ENCODE peak calls at places on chromosomes 5 and 9, in five cellular contexts. O is esophagus squamous epithelium, X is HCT116, E is transverse colon, G is HepG2. Q is an unnamed sample.

GRCh38 chr9:128258326-128258725 is 17.5 kb downstream of the GOLGA2 start:
- DNase-seq in O (no peak), X (no peak), E (no peak), G (no peak), Q (no peak)

GRCh38 chr5:61933787-61934626 is 372.0 kb upstream of the KIF2A start:
- DNase-seq in O (no peak), X (peak; percentile 34), E (peak; percentile 58), G (peak; percentile 44), Q (peak; percentile 47)

GRCh38 chr5:122444411-122444810 is 132.4 kb downstream of the SNCAIP start:
- DNase-seq in O (no peak), X (no peak), E (no peak), G (no peak), Q (no peak)

GRCh38 chr9:92324451-92324850 is 699 bp downstream of the NOL8 start:
- DNase-seq in O (no peak), X (no peak), E (no peak), G (no peak), Q (no peak)

GRCh38 chr5:68251386-68251785 is 35.8 kb downstream of the PIK3R1 start:
- DNase-seq in O (no peak), X (no peak), E (no peak), G (no peak), Q (no peak)

GRCh38 chr9:92480332-92480771 is 2.0 kb downstream of the ASPN start:
- DNase-seq in O (no peak), X (no peak), E (no peak), G (no peak), Q (no peak)

GRCh38 chr5:149406203-149406978 is 27.3 kb upstream of the IL17B start:
- DNase-seq in O (no peak), X (no peak), E (peak; percentile 70), G (no peak), Q (peak; percentile 94)

GRCh38 chr9:77960356-77961153 is 71.1 kb downstream of the GNAQ start:
- DNase-seq in O (no peak), X (no peak), E (no peak), G (no peak), Q (no peak)

GRCh38 chr9:749712-750111 is 91.8 kb upstream of the DMRT1 start:
- DNase-seq in O (no peak), X (no peak), E (peak; percentile 45), G (no peak), Q (no peak)

GRCh38 chr9:16028516-16028915 is 475.7 kb downstream of the CCDC171 start:
- DNase-seq in O (no peak), X (no peak), E (no peak), G (no peak), Q (no peak)

GRCh38 chr5:51816427-51816826 is 433.2 kb downstream of the ISL1 start:
- DNase-seq in O (no peak), X (no peak), E (no peak), G (no peak), Q (no peak)

GRCh38 chr9:136588663-136589464 is 43.0 kb upstream of the NOTCH1 start:
- DNase-seq in O (no peak), X (no peak), E (no peak), G (no peak), Q (no peak)

GRCh38 chr5:14097998-14098471 is 45.1 kb upstream of the TRIO start:
- DNase-seq in O (no peak), X (no peak), E (no peak), G (no peak), Q (no peak)

GRCh38 chr5:66769839-66770617 is 173.8 kb downstream of the MAST4 start:
- DNase-seq in O (no peak), X (no peak), E (peak; percentile 8), G (peak; percentile 5), Q (no peak)

GRCh38 chr9:113808391-113809191 is 67.5 kb upstream of the ZNF618 start:
- DNase-seq in O (no peak), X (peak; percentile 26), E (no peak), G (no peak), Q (peak; percentile 50)

GRCh38 chr9:93205045-93205768 is 21.3 kb downstream of the WNK2 start:
- DNase-seq in O (no peak), X (no peak), E (no peak), G (peak; percentile 48), Q (peak; percentile 67)

GRCh38 chr9:114452219-114453169 is 52.8 kb downstream of the WHRN start:
- DNase-seq in O (no peak), X (no peak), E (peak; percentile 66), G (no peak), Q (no peak)

GRCh38 chr9:366620-367019 is 152.0 kb downstream of the DOCK8 start:
- DNase-seq in O (no peak), X (no peak), E (no peak), G (no peak), Q (no peak)

GRCh38 chr5:66239034-66239433 is 94.9 kb downstream of the SREK1 start:
- DNase-seq in O (no peak), X (peak; percentile 19), E (no peak), G (no peak), Q (no peak)

GRCh38 chr5:131461742-131462141 is 173.3 kb downstream of the RAPGEF6 start:
- DNase-seq in O (no peak), X (no peak), E (no peak), G (no peak), Q (no peak)

GRCh38 chr5:160693831-160694473 is 158.1 kb downstream of the ATP10B start:
- DNase-seq in O (no peak), X (no peak), E (no peak), G (no peak), Q (no peak)

GRCh38 chr5:142204219-142204618 is 95.6 kb downstream of the NDFIP1 start:
- DNase-seq in O (no peak), X (no peak), E (no peak), G (no peak), Q (no peak)

GRCh38 chr9:107489687-107490605 is at the start of gene KLF4:
- DNase-seq in O (peak; percentile 72), X (peak; percentile 86), E (peak; percentile 94), G (peak; percentile 62), Q (peak; percentile 95)

GRCh38 chr5:168578006-168578405 is 1.2 kb downstream of the PANK3 start:
- DNase-seq in O (no peak), X (no peak), E (no peak), G (no peak), Q (no peak)

GRCh38 chr5:9423611-9424010 is 122.3 kb downstream of the SEMA5A start:
- DNase-seq in O (no peak), X (no peak), E (no peak), G (no peak), Q (no peak)

GRCh38 chr5:139696894-139697658 is 48.9 kb downstream of the CXXC5 start:
- DNase-seq in O (no peak), X (no peak), E (peak; percentile 59), G (peak; percentile 70), Q (peak; percentile 89)

GRCh38 chr5:43514471-43514815 is 505 bp downstream of the C5orf34 start:
- DNase-seq in O (no peak), X (no peak), E (no peak), G (peak; percentile 21), Q (no peak)

GRCh38 chr5:36398137-36398536 is 96.4 kb upstream of the RANBP3L start:
- DNase-seq in O (no peak), X (peak; percentile 28), E (no peak), G (peak; percentile 20), Q (no peak)

GRCh38 chr9:83312543-83312942 is 225.7 kb downstream of the FRMD3 start:
- DNase-seq in O (no peak), X (no peak), E (no peak), G (no peak), Q (no peak)

GRCh38 chr9:136779808-136780207 is 11.3 kb upstream of the TMEM141 start:
- DNase-seq in O (no peak), X (no peak), E (no peak), G (no peak), Q (no peak)

GRCh38 chr5:142621227-142621626 is 64.7 kb downstream of the FGF1 start:
- DNase-seq in O (no peak), X (no peak), E (no peak), G (no peak), Q (no peak)

GRCh38 chr9:8762676-8763075 is 963.1 kb upstream of the DMAC1 start:
- DNase-seq in O (no peak), X (no peak), E (peak; percentile 18), G (no peak), Q (no peak)

GRCh38 chr9:123422593-123422992 is 66.6 kb downstream of the CRB2 start:
- DNase-seq in O (no peak), X (no peak), E (no peak), G (no peak), Q (no peak)

GRCh38 chr5:96065577-96066385 is 104.1 kb upstream of the ELL2 start:
- DNase-seq in O (no peak), X (no peak), E (no peak), G (peak; percentile 21), Q (no peak)

GRCh38 chr5:35136386-35136785 is 88.6 kb upstream of the AGXT2 start:
- DNase-seq in O (no peak), X (no peak), E (no peak), G (no peak), Q (no peak)

GRCh38 chr9:26870292-26870691 is 22.3 kb downstream of the CAAP1 start:
- DNase-seq in O (no peak), X (no peak), E (no peak), G (no peak), Q (no peak)

GRCh38 chr9:129170229-129170628 is 7.8 kb downstream of the IER5L start:
- DNase-seq in O (no peak), X (peak; percentile 48), E (no peak), G (no peak), Q (no peak)

GRCh38 chr9:111898331-111899096 is 1.9 kb downstream of the UGCG start:
- DNase-seq in O (no peak), X (no peak), E (no peak), G (no peak), Q (no peak)
- H3K4me3 ChIP-seq in O (peak overlapping the region; percentile 96), X (peak overlapping the region; percentile 77), E (peak overlapping the region; percentile 74), G (peak overlapping the region; percentile 91), Q (peak overlapping the region; percentile 86)

DNA sequence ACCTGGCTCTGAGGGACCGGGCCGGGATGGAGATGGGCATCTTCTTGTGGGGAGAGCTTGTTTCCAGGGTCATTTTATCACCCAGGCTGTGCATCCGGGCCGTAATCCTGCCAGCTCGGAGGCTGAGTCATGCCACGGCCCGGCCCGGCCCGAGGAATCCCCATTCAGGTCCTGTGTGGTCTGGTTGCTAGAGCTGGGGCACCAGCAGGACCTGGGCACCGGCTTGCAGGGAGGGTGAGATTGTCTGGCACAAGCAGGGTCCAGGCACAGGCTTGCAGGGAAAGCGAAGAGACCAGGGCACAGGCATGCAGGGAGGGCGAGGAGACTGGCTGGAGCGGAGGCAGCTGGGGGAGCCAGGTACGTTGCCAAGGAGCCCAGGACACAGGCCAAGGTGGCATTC is 106.8 kb downstream of the RXRA start:
- DNase-seq in O (no peak), X (no peak), E (no peak), G (no peak), Q (no peak)
- H3K4me1 ChIP-seq in O (peaks cover 69% of the 10 kb centered on the region), X (peaks cover 13% of the 10 kb centered on the region), E (peaks cover 69% of the 10 kb centered on the region), G (peaks cover 41% of the 10 kb centered on the region), Q (peaks cover 30% of the 10 kb centered on the region)

GRCh38 chr5:151223447-151224264 is at the start of gene CCDC69:
- DNase-seq in O (no peak), X (peak; percentile 53), E (peak; percentile 81), G (peak; percentile 52), Q (peak; percentile 78)
- TF ChIP-seq POLR2A in O (peak; percentile 89), X (no peak), E (peak; percentile 70), G (peak; percentile 67), Q (peak; percentile 89)

DNA sequence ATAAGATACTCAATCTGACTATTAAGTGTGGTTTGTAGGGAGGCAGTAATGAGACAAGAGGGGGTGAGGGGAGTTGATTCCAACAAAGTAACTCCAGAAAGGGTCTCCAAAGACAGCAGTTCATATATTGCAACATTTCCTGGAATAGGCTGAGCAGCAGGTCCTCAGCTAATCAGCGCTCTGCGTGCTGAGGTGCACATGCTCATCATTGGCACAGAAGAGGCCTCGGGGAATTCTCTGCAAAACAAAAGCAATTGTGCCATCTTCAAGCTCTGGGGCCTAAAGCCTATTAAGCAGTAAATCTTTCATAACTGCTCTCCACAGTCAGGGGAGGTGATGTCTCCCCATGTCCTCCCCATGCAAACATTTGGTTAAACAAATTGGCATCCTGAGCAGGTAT is 357.3 kb downstream of the SPOCK1 start:
- DNase-seq in O (no peak), X (no peak), E (no peak), G (no peak), Q (no peak)
- H3K4me3 ChIP-seq in O (no peak overlapping the region), X (no peak overlapping the region), E (no peak overlapping the region), G (no peak overlapping the region), Q (no peak overlapping the region)

Q was measured in ovary.